ENCODE peak calls at places on chromosomes 13 and 19, in five cellular contexts. G is CD4-positive, CD25-positive, alpha-beta regulatory T cell; K is tibial nerve; W is HuH-7.5; J is T-cell. C is an unnamed sample.

GRCh38 chr13:106417467-106418110 is 117.9 kb downstream of the EFNB2 start:
- DNase-seq in K (no peak), G (no peak), W (no peak), J (no peak), C (no peak)

GRCh38 chr13:113297370-113297871 is 382 bp downstream of the LAMP1 start:
- DNase-seq in K (no peak), W (no peak), J (peak), G (peak), C (peak)

GRCh38 chr13:39585219-39585618 is 17.8 kb downstream of the LHFPL6 start:
- DNase-seq in K (no peak), W (no peak), G (no peak), J (no peak), C (no peak)

GRCh38 chr19:19464339-19465098 is 50.8 kb downstream of the TSSK6 start:
- DNase-seq in K (no peak), G (no peak), J (no peak), W (no peak), C (no peak)

GRCh38 chr19:19261350-19262189 is 11.5 kb downstream of the TM6SF2 start:
- DNase-seq in K (no peak), G (no peak), W (peak), J (no peak), C (no peak)

GRCh38 chr19:44758596-44758995 is 10.1 kb downstream of the BCL3 start:
- DNase-seq in J (no peak), K (no peak), G (no peak), W (no peak), C (no peak)

GRCh38 chr13:114161644-114162532 is 17.2 kb upstream of the CFAP97D2 start:
- DNase-seq in G (peak), W (peak), J (peak), K (no peak), C (no peak)

GRCh38 chr13:113648218-113648615 is 9.8 kb downstream of the ATP4B start:
- DNase-seq in K (peak), W (no peak), G (no peak), J (no peak), C (no peak)

GRCh38 chr13:33994198-33994597 is 176.2 kb downstream of the RFC3 start:
- DNase-seq in J (no peak), W (no peak), K (no peak), G (no peak), C (no peak)

GRCh38 chr19:11848594-11849263 is at the start of gene ZNF439:
- DNase-seq in J (peak), K (peak), W (peak), G (peak), C (peak)

GRCh38 chr13:78660130-78660857 is 1.3 kb upstream of the OBI1 start:
- DNase-seq in G (peak), W (no peak), K (no peak), J (no peak), C (no peak)

GRCh38 chr13:21050288-21051197 is 10.8 kb downstream of the LATS2 start:
- DNase-seq in K (no peak), W (no peak), J (no peak), G (no peak), C (no peak)

GRCh38 chr13:26010487-26011207 is 41.2 kb downstream of the SHISA2 start:
- DNase-seq in G (no peak), J (no peak), W (no peak), K (no peak), C (no peak)

GRCh38 chr13:36163303-36163702 is 32.1 kb upstream of the DCLK1 start:
- DNase-seq in G (no peak), J (no peak), W (no peak), K (no peak), C (no peak)

GRCh38 chr13:99398916-99399622 is 91.9 kb upstream of the GPR183 start:
- DNase-seq in G (no peak), W (no peak), J (no peak), K (no peak), C (no peak)

GRCh38 chr19:3932931-3933810 is at the start of gene NMRK2:
- DNase-seq in K (no peak), J (no peak), G (no peak), W (no peak), C (no peak)

GRCh38 chr13:102678339-102679122 is 16.3 kb downstream of the METTL21C start:
- DNase-seq in J (no peak), G (no peak), W (no peak), K (no peak), C (no peak)

GRCh38 chr13:20550799-20551198 is 16.2 kb upstream of the IFT88 start:
- DNase-seq in J (no peak), W (no peak), K (no peak), G (no peak), C (no peak)

GRCh38 chr19:48271531-48272151 is 1.8 kb downstream of the ZNF114 start:
- DNase-seq in J (no peak), W (peak), G (peak), K (no peak), C (no peak)

GRCh38 chr19:7480975-7481265 is 7.9 kb downstream of the PEX11G start:
- DNase-seq in W (no peak), G (no peak), J (no peak), K (no peak), C (no peak)

GRCh38 chr19:42512743-42513304 is 15.5 kb downstream of the CEACAM1 start:
- DNase-seq in G (no peak), K (no peak), J (no peak), W (no peak), C (no peak)

GRCh38 chr13:98435356-98435755 is 141.6 kb downstream of the STK24 start:
- DNase-seq in K (no peak), G (no peak), J (no peak), W (no peak), C (no peak)

GRCh38 chr19:31678421-31678820 is 329.2 kb upstream of the TSHZ3 start:
- DNase-seq in J (no peak), G (no peak), K (no peak), W (no peak), C (no peak)

GRCh38 chr19:45485301-45486077 is 11.4 kb downstream of the RTN2 start:
- DNase-seq in G (peak), W (peak), K (peak), J (peak), C (peak)

GRCh38 chr19:15563931-15564330 is 51.1 kb upstream of the CYP4F8 start:
- DNase-seq in G (no peak), W (no peak), K (no peak), J (no peak), C (no peak)

GRCh38 chr19:53394974-53395839 is at the start of gene ZNF765:
- DNase-seq in K (peak), J (peak), G (peak), W (peak), C (peak)

GRCh38 chr19:28864024-28864503 is 348.9 kb downstream of the UQCRFS1 start:
- DNase-seq in G (no peak), J (no peak), K (no peak), W (no peak), C (no peak)

GRCh38 chr13:111066544-111066943 is 48.6 kb upstream of the ARHGEF7 start:
- DNase-seq in W (no peak), J (no peak), G (no peak), K (no peak), C (no peak)

GRCh38 chr13:103430368-103430767 is 364.2 kb upstream of the SLC10A2 start:
- DNase-seq in K (no peak), G (no peak), J (no peak), W (no peak), C (no peak)

GRCh38 chr13:48042889-48043288 is 5.4 kb downstream of the NUDT15 start:
- DNase-seq in W (no peak), G (no peak), J (no peak), K (no peak), C (no peak)

GRCh38 chr13:38763446-38764381 is 76.8 kb downstream of the FREM2 start:
- DNase-seq in J (no peak), W (no peak), K (no peak), G (peak), C (no peak)

C was measured in T-helper 9 cell.